ENCODE peak calls at places on chromosomes 7 and 10, in eight cellular contexts. E, A, I, K, R, S, N and C are unnamed samples.

GRCh38 chr10:91551856-91552255 is 81.0 kb downstream of the PPP1R3C start:
- DNase-seq in E (no peak), A (no peak), I (peak), K (peak), R (peak), S (peak), N (peak), C (peak)

GRCh38 chr10:43955002-43955596 is 306.4 kb upstream of the ZNF32 start:
- DNase-seq in E (no peak), A (no peak), I (no peak), K (no peak), R (no peak), S (no peak), N (no peak), C (no peak)

GRCh38 chr7:112433289-112433688 is 17.0 kb upstream of the IFRD1 start:
- DNase-seq in E (no peak), A (no peak), I (no peak), K (no peak), R (no peak), S (no peak), N (no peak), C (no peak)

GRCh38 chr7:100691676-100692577 is 2.1 kb downstream of the GIGYF1 start:
- DNase-seq in E (peak), A (peak), I (peak), K (peak), R (peak), S (peak), N (peak), C (peak)

GRCh38 chr7:151454306-151454705 is 14.4 kb upstream of the CRYGN start:
- DNase-seq in E (peak), A (no peak), I (no peak), K (no peak), R (no peak), S (no peak), N (no peak), C (no peak)

GRCh38 chr10:127142831-127143230 is 53.6 kb downstream of the INSYN2A start:
- DNase-seq in E (no peak), A (no peak), I (no peak), K (no peak), R (no peak), S (no peak), N (no peak), C (no peak)

GRCh38 chr7:17965600-17965999 is 25.3 kb upstream of the SNX13 start:
- DNase-seq in E (no peak), A (no peak), I (no peak), K (no peak), R (peak), S (peak), N (no peak), C (no peak)

GRCh38 chr7:151402029-151402835 is 7.6 kb downstream of the WDR86 start:
- DNase-seq in E (no peak), A (no peak), I (no peak), K (no peak), R (no peak), S (no peak), N (no peak), C (no peak)

GRCh38 chr7:141551773-141552162 is 558 bp downstream of the AGK start:
- DNase-seq in E (no peak), A (no peak), I (no peak), K (no peak), R (no peak), S (no peak), N (no peak), C (no peak)

GRCh38 chr7:45092100-45092930 is 3.5 kb upstream of the NACAD start:
- DNase-seq in E (no peak), A (no peak), I (no peak), K (no peak), R (peak), S (no peak), N (no peak), C (no peak)